ENCODE peak calls at places on chromosomes 3 and 15, in ten cellular contexts. O is NCI-H1092; G is epithelial cell of proximal tubule; Z is stimulated activated CD4-positive, alpha-beta T cell treated with anti-CD3 and anti-CD28 coated beads, TNF-alpha, amount 100 ng/mL, for 4 hours; U is H54; R is activated CD8-positive, alpha-beta T cell treated with anti-CD3 and anti-CD28 coated beads for 36 hours; V is M059J; A is activated effector memory CD4-positive, alpha-beta T cell treated with Interleukin-2 at 50 U/mL for 16 hours; L is psoas muscle; W is NB4. X is an unnamed sample.

GRCh38 chr3:191795196-191795595 is 334.2 kb downstream of the PYDC2 start:
- DNase-seq in O (no peak), G (no peak), Z (no peak), U (no peak), R (no peak), V (peak), A (no peak), L (no peak), W (no peak), X (no peak)

GRCh38 chr3:108292905-108293328 is 3.4 kb upstream of the HHLA2 start:
- DNase-seq in O (no peak), G (no peak), Z (no peak), U (no peak), R (peak), V (no peak), A (no peak), L (no peak), W (no peak), X (no peak)

GRCh38 chr15:58462547-58462946 is 30.8 kb downstream of the LIPC start:
- DNase-seq in O (no peak), G (no peak), Z (no peak), U (no peak), R (no peak), V (no peak), A (no peak), L (no peak), W (no peak), X (peak)

GRCh38 chr3:111610612-111611054 is 15.5 kb upstream of the ZBED2 start:
- DNase-seq in O (no peak), G (no peak), Z (no peak), U (no peak), R (peak), V (peak), A (no peak), L (no peak), W (no peak), X (peak)

GRCh38 chr3:181613813-181614212 is 97.9 kb upstream of the SOX2 start:
- DNase-seq in O (no peak), G (no peak), Z (no peak), U (no peak), R (no peak), V (no peak), A (no peak), L (no peak), W (no peak), X (no peak)

GRCh38 chr15:90552162-90552928 is 22.6 kb downstream of the CRTC3 start:
- DNase-seq in O (no peak), G (no peak), Z (no peak), U (no peak), R (no peak), V (peak), A (no peak), L (peak), W (no peak), X (no peak)

GRCh38 chr3:134370611-134371451 is 3.4 kb downstream of the AMOTL2 start:
- DNase-seq in O (no peak), G (no peak), Z (no peak), U (no peak), R (no peak), V (no peak), A (no peak), L (no peak), W (peak), X (no peak)

GRCh38 chr3:122936335-122936734 is 91.2 kb downstream of the SEMA5B start:
- DNase-seq in O (no peak), G (no peak), Z (no peak), U (no peak), R (no peak), V (no peak), A (no peak), L (no peak), W (no peak), X (no peak)

GRCh38 chr3:77392181-77392580 is 352.3 kb downstream of the ROBO2 start:
- DNase-seq in O (no peak), G (no peak), Z (no peak), U (no peak), R (no peak), V (no peak), A (no peak), L (no peak), W (no peak), X (no peak)

GRCh38 chr15:69385831-69386230 is 28.3 kb upstream of the KIF23 start:
- DNase-seq in O (no peak), G (no peak), Z (no peak), U (no peak), R (no peak), V (no peak), A (no peak), L (no peak), W (no peak), X (no peak)

GRCh38 chr3:52230889-52231499 is 5.5 kb upstream of the TLR9 start:
- DNase-seq in O (no peak), G (no peak), Z (no peak), U (no peak), R (no peak), V (no peak), A (no peak), L (peak), W (no peak), X (no peak)

GRCh38 chr3:129358177-129359101 is 70.0 kb downstream of the EFCAB12 start:
- DNase-seq in O (no peak), G (no peak), Z (no peak), U (no peak), R (no peak), V (no peak), A (no peak), L (no peak), W (no peak), X (no peak)

GRCh38 chr3:31615071-31615875 is 82.5 kb downstream of the STT3B start:
- DNase-seq in O (no peak), G (no peak), Z (no peak), U (no peak), R (no peak), V (no peak), A (no peak), L (no peak), W (no peak), X (no peak)

GRCh38 chr3:17179381-17180205 is 294.8 kb downstream of the PLCL2 start:
- DNase-seq in O (no peak), G (no peak), Z (no peak), U (no peak), R (peak), V (peak), A (no peak), L (no peak), W (no peak), X (no peak)

GRCh38 chr3:29064085-29064484 is 216.8 kb upstream of the RBMS3 start:
- DNase-seq in O (no peak), G (no peak), Z (no peak), U (no peak), R (no peak), V (peak), A (no peak), L (no peak), W (no peak), X (peak)

GRCh38 chr15:101404245-101404644 is 85.3 kb downstream of the PCSK6 start:
- DNase-seq in O (no peak), G (no peak), Z (no peak), U (no peak), R (no peak), V (no peak), A (no peak), L (no peak), W (no peak), X (no peak)

GRCh38 chr15:80251505-80252280 is at the start of gene CTXND1:
- DNase-seq in O (no peak), G (no peak), Z (no peak), U (no peak), R (no peak), V (no peak), A (no peak), L (peak), W (no peak), X (peak)

GRCh38 chr3:162629372-162629771 is 1132.8 kb downstream of the OTOL1 start:
- DNase-seq in O (no peak), G (no peak), Z (no peak), U (no peak), R (no peak), V (no peak), A (no peak), L (no peak), W (no peak), X (no peak)

GRCh38 chr3:142577701-142578308 is 728 bp downstream of the ATR start:
- DNase-seq in O (no peak), G (no peak), Z (no peak), U (no peak), R (no peak), V (peak), A (no peak), L (no peak), W (no peak), X (no peak)

GRCh38 chr3:185807455-185808068 is 17.3 kb downstream of the IGF2BP2 start:
- DNase-seq in O (no peak), G (peak), Z (no peak), U (peak), R (no peak), V (peak), A (no peak), L (no peak), W (peak), X (peak)

GRCh38 chr3:57068437-57069089 is 8.1 kb downstream of the SPATA12 start:
- DNase-seq in O (no peak), G (peak), Z (no peak), U (peak), R (peak), V (peak), A (no peak), L (peak), W (peak), X (peak)

GRCh38 chr3:20573175-20573574 is 387.2 kb upstream of the SGO1 start:
- DNase-seq in O (no peak), G (no peak), Z (no peak), U (no peak), R (no peak), V (peak), A (no peak), L (no peak), W (no peak), X (no peak)

GRCh38 chr3:157073810-157074209 is 86.1 kb downstream of the CCNL1 start:
- DNase-seq in O (no peak), G (no peak), Z (no peak), U (no peak), R (no peak), V (peak), A (no peak), L (no peak), W (no peak), X (peak)

GRCh38 chr3:55585856-55586255 is 98.8 kb upstream of the WNT5A start:
- DNase-seq in O (no peak), G (no peak), Z (no peak), U (no peak), R (no peak), V (no peak), A (no peak), L (no peak), W (no peak), X (no peak)

GRCh38 chr15:93027413-93027812 is 61.6 kb downstream of the RGMA start:
- DNase-seq in O (no peak), G (no peak), Z (no peak), U (no peak), R (no peak), V (no peak), A (no peak), L (no peak), W (no peak), X (no peak)

GRCh38 chr3:1131156-1131555 is 38.3 kb downstream of the CNTN6 start:
- DNase-seq in O (no peak), G (no peak), Z (no peak), U (no peak), R (no peak), V (no peak), A (no peak), L (no peak), W (no peak), X (no peak)

GRCh38 chr3:48222616-48223513 is at the start of gene CAMP:
- DNase-seq in O (no peak), G (no peak), Z (no peak), U (no peak), R (no peak), V (peak), A (no peak), L (peak), W (peak), X (peak)

GRCh38 chr15:70245932-70246622 is 148.4 kb upstream of the TLE3 start:
- DNase-seq in O (no peak), G (no peak), Z (no peak), U (peak), R (no peak), V (peak), A (no peak), L (no peak), W (peak), X (peak)

GRCh38 chr3:197465996-197466549 is 89.7 kb downstream of the BDH1 start:
- DNase-seq in O (no peak), G (no peak), Z (no peak), U (no peak), R (peak), V (peak), A (no peak), L (no peak), W (no peak), X (peak)

GRCh38 chr3:25273582-25274171 is 154.4 kb upstream of the RARB start:
- DNase-seq in O (no peak), G (no peak), Z (no peak), U (no peak), R (no peak), V (no peak), A (no peak), L (no peak), W (no peak), X (no peak)

GRCh38 chr3:127454051-127454450 is 136.5 kb downstream of the TPRA1 start:
- DNase-seq in O (no peak), G (no peak), Z (no peak), U (no peak), R (no peak), V (no peak), A (no peak), L (no peak), W (no peak), X (no peak)

GRCh38 chr15:67915374-67916050 is 75.7 kb upstream of the RNU6-1 start:
- DNase-seq in O (peak), G (no peak), Z (no peak), U (no peak), R (no peak), V (peak), A (no peak), L (peak), W (no peak), X (no peak)

GRCh38 chr15:42404461-42405235 is 45.3 kb downstream of the CAPN3 start:
- DNase-seq in O (no peak), G (no peak), Z (no peak), U (no peak), R (no peak), V (no peak), A (no peak), L (peak), W (no peak), X (no peak)

GRCh38 chr3:149596136-149596770 is 61.6 kb downstream of the WWTR1 start:
- DNase-seq in O (no peak), G (no peak), Z (no peak), U (no peak), R (no peak), V (peak), A (no peak), L (no peak), W (no peak), X (peak)

GRCh38 chr15:51917493-51917892 is 54.1 kb downstream of the LEO1 start:
- DNase-seq in O (no peak), G (no peak), Z (no peak), U (peak), R (peak), V (peak), A (no peak), L (no peak), W (peak), X (peak)

GRCh38 chr3:30496496-30496966 is 109.9 kb upstream of the TGFBR2 start:
- DNase-seq in O (no peak), G (no peak), Z (no peak), U (no peak), R (peak), V (peak), A (no peak), L (peak), W (peak), X (peak)

X was measured in Daoy.